ENCODE peak calls at places on chromosomes 6 and 20, in six cellular contexts. Z, H, Y, O, A and W are unnamed samples.

GRCh38 chr20:15396900-15397299 is 1059.5 kb upstream of the FLRT3 start:
- DNase-seq in Z (no peak), H (no peak), Y (peak), O (no peak), A (no peak), W (no peak)

GRCh38 chr20:33814238-33814712 is 3.1 kb downstream of the CHMP4B start:
- DNase-seq in Z (no peak), H (no peak), Y (no peak), O (no peak), A (peak), W (no peak)

GRCh38 chr20:2103454-2104153 is 2.0 kb downstream of the STK35 start:
- DNase-seq in Z (no peak), H (no peak), Y (peak), O (no peak), A (no peak), W (no peak)

GRCh38 chr6:37820713-37821069 is 1.2 kb downstream of the ZFAND3 start:
- DNase-seq in Z (no peak), H (no peak), Y (peak), O (no peak), A (no peak), W (no peak)

GRCh38 chr6:25017932-25018581 is 82.3 kb upstream of the RIPOR2 start:
- DNase-seq in Z (peak), H (peak), Y (peak), O (peak), A (peak), W (peak)

GRCh38 chr6:90382760-90383159 is 86.1 kb upstream of the BACH2 start:
- DNase-seq in Z (no peak), H (no peak), Y (peak), O (no peak), A (no peak), W (no peak)

GRCh38 chr6:140538926-140539325 is 1164.5 kb upstream of the CITED2 start:
- DNase-seq in Z (no peak), H (no peak), Y (peak), O (no peak), A (no peak), W (no peak)

GRCh38 chr6:153727910-153728309 is 311.1 kb upstream of the OPRM1 start:
- DNase-seq in Z (no peak), H (no peak), Y (no peak), O (no peak), A (no peak), W (no peak)

GRCh38 chr6:168283686-168284025 is 35.9 kb downstream of the DACT2 start:
- DNase-seq in Z (no peak), H (no peak), Y (no peak), O (no peak), A (no peak), W (peak)

GRCh38 chr6:14333556-14334305 is 216.2 kb downstream of the CD83 start:
- DNase-seq in Z (no peak), H (no peak), Y (no peak), O (no peak), A (no peak), W (no peak)

GRCh38 chr20:45833883-45834796 is 541 bp downstream of the SNX21 start:
- DNase-seq in Z (peak), H (no peak), Y (peak), O (peak), A (peak), W (peak)

GRCh38 chr20:10519361-10520048 is 84.4 kb downstream of the SLX4IP start:
- DNase-seq in Z (no peak), H (no peak), Y (no peak), O (no peak), A (no peak), W (no peak)

GRCh38 chr6:75893058-75893775 is 144.2 kb downstream of the MYO6 start:
- DNase-seq in Z (no peak), H (peak), Y (peak), O (peak), A (peak), W (no peak)

GRCh38 chr6:6453186-6453585 is 132.7 kb upstream of the F13A1 start:
- DNase-seq in Z (no peak), H (no peak), Y (no peak), O (no peak), A (no peak), W (no peak)

GRCh38 chr20:48191200-48191599 is 405.9 kb upstream of the SULF2 start:
- DNase-seq in Z (no peak), H (no peak), Y (no peak), O (no peak), A (no peak), W (no peak)

GRCh38 chr20:53828673-53829085 is 235.0 kb upstream of the ZNF217 start:
- DNase-seq in Z (no peak), H (peak), Y (peak), O (no peak), A (peak), W (no peak)

GRCh38 chr6:53694800-53695394 is 29.3 kb upstream of the KLHL31 start:
- DNase-seq in Z (no peak), H (no peak), Y (no peak), O (no peak), A (no peak), W (no peak)

GRCh38 chr6:55866110-55866509 is 9.3 kb downstream of the BMP5 start:
- DNase-seq in Z (no peak), H (no peak), Y (no peak), O (no peak), A (no peak), W (no peak)

GRCh38 chr6:77740380-77740779 is 87.5 kb downstream of the MEI4 start:
- DNase-seq in Z (no peak), H (peak), Y (peak), O (peak), A (peak), W (no peak)

GRCh38 chr6:7819641-7820040 is 90.9 kb downstream of the TXNDC5 start:
- DNase-seq in Z (no peak), H (no peak), Y (no peak), O (no peak), A (no peak), W (no peak)

GRCh38 chr6:144158133-144158532 is 7.8 kb downstream of the STX11 start:
- DNase-seq in Z (no peak), H (no peak), Y (peak), O (no peak), A (peak), W (no peak)

GRCh38 chr6:25963426-25964123 is 973 bp downstream of the TRIM38 start:
- DNase-seq in Z (peak), H (no peak), Y (peak), O (no peak), A (peak), W (no peak)

GRCh38 chr6:3340891-3341290 is 82.1 kb downstream of the PSMG4 start:
- DNase-seq in Z (no peak), H (no peak), Y (peak), O (no peak), A (no peak), W (no peak)

GRCh38 chr6:15663057-15663638 is 320 bp upstream of the DTNBP1 start:
- DNase-seq in Z (no peak), H (peak), Y (no peak), O (peak), A (peak), W (no peak)

GRCh38 chr6:167978607-167979006 is 18.9 kb upstream of the KIF25 start:
- DNase-seq in Z (no peak), H (no peak), Y (no peak), O (no peak), A (no peak), W (no peak)

GRCh38 chr6:32954983-32955802 is 2.3 kb upstream of the HLA-DMA start:
- DNase-seq in Z (no peak), H (no peak), Y (peak), O (no peak), A (no peak), W (no peak)

GRCh38 chr6:34602318-34603111 is 46.4 kb upstream of the SPDEF start:
- DNase-seq in Z (no peak), H (no peak), Y (no peak), O (no peak), A (no peak), W (no peak)
- TF ChIP-seq POLR2AphosphoS5 in Z (no peak), H (no peak), Y (no peak), O (no peak), A (no peak), W (no peak)

DNA sequence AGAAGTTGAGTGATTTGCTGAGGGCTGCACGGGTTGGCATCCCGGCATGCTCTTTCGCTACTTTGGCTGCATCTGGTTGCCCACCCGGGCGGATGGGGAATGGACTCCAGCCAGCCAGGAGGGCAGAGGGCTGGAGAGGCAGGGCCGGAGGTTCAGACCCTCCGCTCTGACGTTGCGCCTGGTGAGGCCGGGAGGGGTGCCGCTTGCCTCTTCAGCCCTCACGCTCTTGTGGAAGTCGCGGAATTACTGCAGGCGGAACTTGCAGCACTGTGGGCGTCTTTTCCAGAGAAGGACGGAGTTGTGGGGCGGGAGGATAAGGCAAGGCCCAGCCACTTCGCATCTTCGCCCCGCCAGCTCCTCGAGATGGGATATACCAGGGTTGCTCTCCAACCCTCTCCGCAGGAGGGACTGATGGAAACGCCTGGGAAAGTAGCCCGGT is 656 bp downstream of the RTEL1 start:
- DNase-seq in Z (no peak), H (no peak), Y (no peak), O (no peak), A (no peak), W (peak)
- TF ChIP-seq POLR2AphosphoS5 in Z (no peak), H (peak), Y (no peak), O (no peak), A (no peak), W (no peak)

GRCh38 chr6:10749734-10750133 is 2.1 kb downstream of the TMEM14B start:
- DNase-seq in Z (no peak), H (no peak), Y (no peak), O (no peak), A (no peak), W (no peak)
- TF ChIP-seq POLR2AphosphoS5 in Z (no peak), H (no peak), Y (no peak), O (no peak), A (no peak), W (no peak)

GRCh38 chr6:109374493-109374892 is 7.8 kb downstream of the CD164 start:
- DNase-seq in Z (no peak), H (no peak), Y (no peak), O (no peak), A (no peak), W (no peak)
- TF ChIP-seq POLR2AphosphoS5 in Z (no peak), H (no peak), Y (no peak), O (no peak), A (no peak), W (no peak)